ENCODE peak calls at places on chromosomes 6 and 20, in five cellular contexts. One of them, this sample, is unnamed.

GRCh38 chr6:13466304-13467215 is 20.8 kb downstream of the GFOD1 start:
- DNase-seq in dorsolateral prefrontal cortex: no peak
- DNase-seq in cardiac muscle cell: no peak
- DNase-seq in OCI-LY7: no peak
- DNase-seq in effector memory CD4-positive, alpha-beta T cell: no peak
- DNase-seq in this sample: no peak

GRCh38 chr6:71496018-71496800 is 207.6 kb downstream of the OGFRL1 start:
- DNase-seq in dorsolateral prefrontal cortex: no peak
- DNase-seq in cardiac muscle cell: peak; percentile 40
- DNase-seq in OCI-LY7: peak; percentile 78
- DNase-seq in effector memory CD4-positive, alpha-beta T cell: no peak
- DNase-seq in this sample: no peak

GRCh38 chr6:156262014-156262413 is 515.2 kb upstream of the ARID1B start:
- DNase-seq in dorsolateral prefrontal cortex: no peak
- DNase-seq in cardiac muscle cell: no peak
- DNase-seq in OCI-LY7: no peak
- DNase-seq in effector memory CD4-positive, alpha-beta T cell: no peak
- DNase-seq in this sample: no peak

GRCh38 chr20:2396241-2396814 is 15.6 kb downstream of the TGM6 start:
- DNase-seq in dorsolateral prefrontal cortex: no peak
- DNase-seq in cardiac muscle cell: no peak
- DNase-seq in OCI-LY7: no peak
- DNase-seq in effector memory CD4-positive, alpha-beta T cell: no peak
- DNase-seq in this sample: no peak

GRCh38 chr6:75280131-75280855 is 4.3 kb downstream of the TMEM30A start:
- DNase-seq in dorsolateral prefrontal cortex: no peak
- DNase-seq in cardiac muscle cell: no peak
- DNase-seq in OCI-LY7: no peak
- DNase-seq in effector memory CD4-positive, alpha-beta T cell: no peak
- DNase-seq in this sample: no peak

GRCh38 chr20:19995220-19995863 is 21.8 kb upstream of the NAA20 start:
- DNase-seq in dorsolateral prefrontal cortex: peak; percentile 68
- DNase-seq in cardiac muscle cell: peak; percentile 76
- DNase-seq in OCI-LY7: peak; percentile 57
- DNase-seq in effector memory CD4-positive, alpha-beta T cell: no peak
- DNase-seq in this sample: peak; percentile 63

GRCh38 chr6:160027931-160028330 is 59.0 kb downstream of the IGF2R start:
- DNase-seq in dorsolateral prefrontal cortex: no peak
- DNase-seq in cardiac muscle cell: no peak
- DNase-seq in OCI-LY7: no peak
- DNase-seq in effector memory CD4-positive, alpha-beta T cell: no peak
- DNase-seq in this sample: no peak

GRCh38 chr6:113457156-113457555 is 400.0 kb upstream of the MARCKS start:
- DNase-seq in dorsolateral prefrontal cortex: no peak
- DNase-seq in cardiac muscle cell: peak; percentile 89
- DNase-seq in OCI-LY7: no peak
- DNase-seq in effector memory CD4-positive, alpha-beta T cell: no peak
- DNase-seq in this sample: no peak

GRCh38 chr20:10667077-10667401 is 6.8 kb downstream of the JAG1 start:
- DNase-seq in dorsolateral prefrontal cortex: no peak
- DNase-seq in cardiac muscle cell: no peak
- DNase-seq in OCI-LY7: no peak
- DNase-seq in effector memory CD4-positive, alpha-beta T cell: no peak
- DNase-seq in this sample: peak; percentile 65

GRCh38 chr6:34132486-34133185 is 13.3 kb downstream of the GRM4 start:
- DNase-seq in dorsolateral prefrontal cortex: no peak
- DNase-seq in cardiac muscle cell: peak; percentile 45
- DNase-seq in OCI-LY7: peak; percentile 52
- DNase-seq in effector memory CD4-positive, alpha-beta T cell: no peak
- DNase-seq in this sample: peak; percentile 57

GRCh38 chr6:44012078-44012493 is 115.2 kb downstream of the MRPL14 start:
- DNase-seq in dorsolateral prefrontal cortex: no peak
- DNase-seq in cardiac muscle cell: peak; percentile 93
- DNase-seq in OCI-LY7: no peak
- DNase-seq in effector memory CD4-positive, alpha-beta T cell: no peak
- DNase-seq in this sample: peak; percentile 94

GRCh38 chr6:53043626-53044025 is 21.6 kb upstream of the FBXO9 start:
- DNase-seq in dorsolateral prefrontal cortex: no peak
- DNase-seq in cardiac muscle cell: peak; percentile 56
- DNase-seq in OCI-LY7: no peak
- DNase-seq in effector memory CD4-positive, alpha-beta T cell: no peak
- DNase-seq in this sample: no peak

GRCh38 chr6:148500402-148500801 is 157.8 kb downstream of the SASH1 start:
- DNase-seq in dorsolateral prefrontal cortex: no peak
- DNase-seq in cardiac muscle cell: no peak
- DNase-seq in OCI-LY7: no peak
- DNase-seq in effector memory CD4-positive, alpha-beta T cell: no peak
- DNase-seq in this sample: no peak

GRCh38 chr6:52503344-52503747 is 73.5 kb downstream of the TRAM2 start:
- DNase-seq in dorsolateral prefrontal cortex: no peak
- DNase-seq in cardiac muscle cell: no peak
- DNase-seq in OCI-LY7: no peak
- DNase-seq in effector memory CD4-positive, alpha-beta T cell: no peak
- DNase-seq in this sample: peak; percentile 75

GRCh38 chr20:41984031-41984430 is 365.9 kb upstream of the CHD6 start:
- DNase-seq in dorsolateral prefrontal cortex: no peak
- DNase-seq in cardiac muscle cell: no peak
- DNase-seq in OCI-LY7: no peak
- DNase-seq in effector memory CD4-positive, alpha-beta T cell: no peak
- DNase-seq in this sample: no peak

DNA sequence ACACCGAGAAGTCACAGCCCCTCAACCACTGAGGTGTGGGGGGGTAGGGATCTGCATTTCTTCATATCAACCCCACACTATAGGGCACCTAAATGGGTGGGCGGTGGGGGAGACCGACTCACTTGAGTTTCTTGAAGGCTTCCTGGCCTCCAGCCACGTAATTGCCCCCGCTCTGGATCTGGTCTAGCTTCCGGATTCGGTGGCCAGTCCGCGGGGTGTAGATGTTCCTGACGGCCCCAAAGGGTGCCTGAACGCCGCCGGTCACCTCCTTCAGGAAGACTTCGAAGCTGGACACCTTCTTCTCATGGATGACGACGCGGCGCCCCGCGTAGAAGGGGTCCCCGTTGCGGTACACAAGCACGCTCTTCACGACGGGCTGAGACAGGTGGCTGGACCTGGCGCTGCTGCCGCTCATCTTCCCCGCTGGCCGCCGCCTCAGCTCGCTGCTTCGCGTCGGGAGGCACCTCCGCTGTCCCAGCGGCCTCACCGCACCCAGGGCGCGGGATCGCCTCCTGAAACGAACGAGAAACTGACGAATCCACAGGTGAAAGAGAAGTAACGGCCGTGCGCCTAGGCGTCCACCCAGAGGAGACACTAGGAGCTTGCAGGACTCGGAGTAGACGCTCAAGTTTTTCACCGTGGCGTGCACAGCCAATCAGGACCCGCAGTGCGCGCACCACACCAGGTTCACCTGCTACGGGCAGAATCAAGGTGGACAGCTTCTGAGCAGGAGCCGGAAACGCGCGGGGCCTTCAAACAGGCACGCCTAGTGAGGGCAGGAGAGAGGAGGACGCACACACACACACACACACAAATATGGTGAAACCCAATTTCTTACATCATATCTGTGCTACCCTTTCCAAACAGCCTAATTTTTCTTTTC is at the start of gene DCDC2:
- DNase-seq in dorsolateral prefrontal cortex: no peak
- DNase-seq in cardiac muscle cell: peak; percentile 11
- DNase-seq in OCI-LY7: no peak
- DNase-seq in effector memory CD4-positive, alpha-beta T cell: peak; percentile 34
- DNase-seq in this sample: peak; percentile 61
- H3K4me3 ChIP-seq in dorsolateral prefrontal cortex: peak within 1 kb of the TSS; percentile 59
- H3K4me3 ChIP-seq in cardiac muscle cell: peak within 1 kb of the TSS; percentile 11
- H3K4me3 ChIP-seq in OCI-LY7: no peak within 1 kb of the TSS
- H3K4me3 ChIP-seq in effector memory CD4-positive, alpha-beta T cell: peak within 1 kb of the TSS; percentile 51
- H3K4me3 ChIP-seq in this sample: peak within 1 kb of the TSS; percentile 23

GRCh38 chr6:106087548-106088325 is 1.6 kb downstream of the PRDM1 start:
- DNase-seq in dorsolateral prefrontal cortex: no peak
- DNase-seq in cardiac muscle cell: peak; percentile 62
- DNase-seq in OCI-LY7: no peak
- DNase-seq in effector memory CD4-positive, alpha-beta T cell: no peak
- DNase-seq in this sample: peak; percentile 60
- H3K4me3 ChIP-seq in dorsolateral prefrontal cortex: peak overlapping the region; percentile 60
- H3K4me3 ChIP-seq in cardiac muscle cell: peak overlapping the region; percentile 53
- H3K4me3 ChIP-seq in OCI-LY7: peak overlapping the region; percentile 63
- H3K4me3 ChIP-seq in effector memory CD4-positive, alpha-beta T cell: peak overlapping the region; percentile 69
- H3K4me3 ChIP-seq in this sample: peak overlapping the region; percentile 51

GRCh38 chr20:38108438-38109024 is 56.5 kb downstream of the TGM2 start:
- DNase-seq in dorsolateral prefrontal cortex: no peak
- DNase-seq in cardiac muscle cell: peak; percentile 84
- DNase-seq in OCI-LY7: no peak
- DNase-seq in effector memory CD4-positive, alpha-beta T cell: no peak
- DNase-seq in this sample: no peak

GRCh38 chr20:38110525-38111178 is 54.4 kb downstream of the TGM2 start:
- DNase-seq in dorsolateral prefrontal cortex: no peak
- DNase-seq in cardiac muscle cell: no peak
- DNase-seq in OCI-LY7: no peak
- DNase-seq in effector memory CD4-positive, alpha-beta T cell: no peak
- DNase-seq in this sample: no peak

GRCh38 chr20:38111366-38112232 is 53.5 kb downstream of the TGM2 start:
- DNase-seq in dorsolateral prefrontal cortex: no peak
- DNase-seq in cardiac muscle cell: no peak
- DNase-seq in OCI-LY7: no peak
- DNase-seq in effector memory CD4-positive, alpha-beta T cell: no peak
- DNase-seq in this sample: no peak

GRCh38 chr20:38109025-38109541 is 56.0 kb downstream of the TGM2 start:
- DNase-seq in dorsolateral prefrontal cortex: no peak
- DNase-seq in cardiac muscle cell: peak; percentile 85
- DNase-seq in OCI-LY7: no peak
- DNase-seq in effector memory CD4-positive, alpha-beta T cell: no peak
- DNase-seq in this sample: no peak

DNA sequence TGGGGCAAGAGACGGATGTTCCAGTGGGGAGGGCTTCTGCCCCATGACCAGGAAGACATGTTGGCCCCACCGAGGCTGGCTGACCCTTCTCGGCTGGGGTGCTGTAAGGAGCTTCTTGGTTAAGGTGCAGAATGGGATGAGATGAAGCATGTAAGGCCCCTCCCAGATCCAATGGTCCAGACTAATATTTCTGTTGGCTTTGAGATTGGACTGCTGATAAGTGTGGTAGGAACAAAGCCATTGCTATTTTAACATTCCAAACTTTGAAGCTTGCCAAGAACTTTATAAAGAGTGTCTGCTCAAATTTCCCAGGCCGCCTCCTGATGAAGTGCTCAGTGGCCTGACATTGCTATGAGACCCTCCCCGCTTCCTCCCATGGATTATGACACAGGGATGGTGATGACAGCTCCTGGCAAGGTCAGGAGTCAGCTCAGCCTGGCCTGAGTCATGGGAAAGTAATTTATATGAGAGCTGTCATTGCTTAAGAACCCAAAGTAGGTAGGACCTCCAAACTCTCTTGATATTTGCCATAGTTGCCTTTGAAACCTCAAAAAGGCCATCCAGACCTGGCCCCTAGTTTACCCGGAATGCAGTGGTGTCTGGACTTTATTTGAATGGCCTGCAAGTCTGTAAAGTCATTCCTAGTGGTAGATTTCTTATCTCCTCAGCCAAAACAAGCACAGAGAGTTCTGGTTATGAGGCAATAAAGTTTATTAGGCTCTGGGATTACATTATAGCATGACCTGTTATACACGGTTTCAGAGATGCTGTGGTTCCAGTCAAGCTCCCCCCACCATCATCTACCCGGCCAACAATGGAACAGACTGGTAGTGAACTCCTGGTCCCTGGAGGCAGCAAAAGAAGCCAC is 55.2 kb downstream of the TGM2 start:
- DNase-seq in dorsolateral prefrontal cortex: no peak
- DNase-seq in cardiac muscle cell: peak; percentile 98
- DNase-seq in OCI-LY7: no peak
- DNase-seq in effector memory CD4-positive, alpha-beta T cell: no peak
- DNase-seq in this sample: peak; percentile 87
- H3K4me3 ChIP-seq in dorsolateral prefrontal cortex: no peak overlapping the region
- H3K4me3 ChIP-seq in cardiac muscle cell: no peak overlapping the region
- H3K4me3 ChIP-seq in OCI-LY7: no peak overlapping the region
- H3K4me3 ChIP-seq in effector memory CD4-positive, alpha-beta T cell: no peak overlapping the region
- H3K4me3 ChIP-seq in this sample: no peak overlapping the region

GRCh38 chr6:133548409-133548808 is 307.3 kb downstream of the EYA4 start:
- DNase-seq in dorsolateral prefrontal cortex: no peak
- DNase-seq in cardiac muscle cell: peak; percentile 78
- DNase-seq in OCI-LY7: no peak
- DNase-seq in effector memory CD4-positive, alpha-beta T cell: no peak
- DNase-seq in this sample: no peak
- H3K4me3 ChIP-seq in dorsolateral prefrontal cortex: no peak overlapping the region
- H3K4me3 ChIP-seq in cardiac muscle cell: no peak overlapping the region
- H3K4me3 ChIP-seq in OCI-LY7: no peak overlapping the region
- H3K4me3 ChIP-seq in effector memory CD4-positive, alpha-beta T cell: no peak overlapping the region
- H3K4me3 ChIP-seq in this sample: no peak overlapping the region

GRCh38 chr6:84770521-84770920 is 6.1 kb upstream of the TBX18 start:
- DNase-seq in dorsolateral prefrontal cortex: no peak
- DNase-seq in cardiac muscle cell: no peak
- DNase-seq in OCI-LY7: no peak
- DNase-seq in effector memory CD4-positive, alpha-beta T cell: no peak
- DNase-seq in this sample: no peak

GRCh38 chr6:84767591-84768201 is 3.3 kb upstream of the TBX18 start:
- DNase-seq in dorsolateral prefrontal cortex: no peak
- DNase-seq in cardiac muscle cell: no peak
- DNase-seq in OCI-LY7: no peak
- DNase-seq in effector memory CD4-positive, alpha-beta T cell: no peak
- DNase-seq in this sample: no peak

GRCh38 chr6:84768442-84769174 is 4.2 kb upstream of the TBX18 start:
- DNase-seq in dorsolateral prefrontal cortex: no peak
- DNase-seq in cardiac muscle cell: peak; percentile 78
- DNase-seq in OCI-LY7: no peak
- DNase-seq in effector memory CD4-positive, alpha-beta T cell: no peak
- DNase-seq in this sample: no peak

GRCh38 chr6:84766796-84767590 is 2.6 kb upstream of the TBX18 start:
- DNase-seq in dorsolateral prefrontal cortex: no peak
- DNase-seq in cardiac muscle cell: no peak
- DNase-seq in OCI-LY7: no peak
- DNase-seq in effector memory CD4-positive, alpha-beta T cell: no peak
- DNase-seq in this sample: no peak

GRCh38 chr6:84769247-84769646 is 4.8 kb upstream of the TBX18 start:
- DNase-seq in dorsolateral prefrontal cortex: no peak
- DNase-seq in cardiac muscle cell: peak; percentile 72
- DNase-seq in OCI-LY7: no peak
- DNase-seq in effector memory CD4-positive, alpha-beta T cell: no peak
- DNase-seq in this sample: no peak
- H3K4me3 ChIP-seq in dorsolateral prefrontal cortex: peak overlapping the region; percentile 49
- H3K4me3 ChIP-seq in cardiac muscle cell: no peak overlapping the region
- H3K4me3 ChIP-seq in OCI-LY7: no peak overlapping the region
- H3K4me3 ChIP-seq in effector memory CD4-positive, alpha-beta T cell: no peak overlapping the region
- H3K4me3 ChIP-seq in this sample: no peak overlapping the region

GRCh38 chr20:64119681-64120341 is 12.4 kb upstream of the NPBWR2 start:
- DNase-seq in dorsolateral prefrontal cortex: no peak
- DNase-seq in cardiac muscle cell: no peak
- DNase-seq in OCI-LY7: peak; percentile 16
- DNase-seq in effector memory CD4-positive, alpha-beta T cell: no peak
- DNase-seq in this sample: no peak
- H3K4me3 ChIP-seq in dorsolateral prefrontal cortex: peak overlapping the region; percentile 53
- H3K4me3 ChIP-seq in cardiac muscle cell: no peak overlapping the region
- H3K4me3 ChIP-seq in OCI-LY7: peak overlapping the region; percentile 29
- H3K4me3 ChIP-seq in effector memory CD4-positive, alpha-beta T cell: peak overlapping the region; percentile 49
- H3K4me3 ChIP-seq in this sample: no peak overlapping the region

This sample was measured in epithelial cell of esophagus.